ENCODE peak calls at places on chromosomes 12 and 14, in seven cellular contexts. D is testis; X is AG09309; M is psoas muscle; P is CD8-positive, alpha-beta T cell; H is sigmoid colon; I is cardiac fibroblast. B is an unnamed sample.

GRCh38 chr14:33958616-33959226 is 7.8 kb upstream of the EGLN3 start:
- DNase-seq in H (no peak), M (no peak), P (no peak), I (no peak), D (no peak), X (no peak), B (no peak)

GRCh38 chr12:124713041-124713435 is 145.6 kb upstream of the NCOR2 start:
- DNase-seq in H (peak), X (no peak), I (no peak), M (peak), P (no peak), D (peak), B (no peak)

GRCh38 chr12:121602766-121603165 is 21.9 kb upstream of the KDM2B start:
- DNase-seq in P (no peak), I (no peak), M (no peak), H (no peak), D (no peak), X (no peak), B (no peak)

GRCh38 chr14:50667491-50668007 is 557 bp downstream of the SAV1 start:
- DNase-seq in H (peak), M (no peak), D (peak), P (peak), I (no peak), X (no peak), B (no peak)

GRCh38 chr12:110107369-110108281 is 16.5 kb upstream of the IFT81 start:
- DNase-seq in H (peak), D (peak), X (peak), I (peak), M (peak), P (no peak), B (peak)

GRCh38 chr12:67482751-67483661 is 165.5 kb upstream of the DYRK2 start:
- DNase-seq in D (peak), H (peak), I (peak), P (peak), M (peak), X (peak), B (peak)

GRCh38 chr12:100404769-100405407 is 48.0 kb downstream of the SLC17A8 start:
- DNase-seq in I (peak), M (no peak), H (no peak), P (no peak), D (peak), X (peak), B (peak)

GRCh38 chr14:104699426-104699748 is 10.0 kb downstream of the INF2 start:
- DNase-seq in M (no peak), H (no peak), I (no peak), D (no peak), P (no peak), X (no peak), B (no peak)

GRCh38 chr12:120438495-120439198 is 734 bp downstream of the COX6A1 start:
- DNase-seq in X (no peak), H (no peak), D (no peak), P (no peak), M (no peak), I (no peak), B (no peak)

GRCh38 chr12:120760349-120761245 is 35.0 kb downstream of the ACADS start:
- DNase-seq in I (no peak), M (no peak), H (no peak), X (no peak), D (no peak), P (no peak), B (no peak)

DNA sequence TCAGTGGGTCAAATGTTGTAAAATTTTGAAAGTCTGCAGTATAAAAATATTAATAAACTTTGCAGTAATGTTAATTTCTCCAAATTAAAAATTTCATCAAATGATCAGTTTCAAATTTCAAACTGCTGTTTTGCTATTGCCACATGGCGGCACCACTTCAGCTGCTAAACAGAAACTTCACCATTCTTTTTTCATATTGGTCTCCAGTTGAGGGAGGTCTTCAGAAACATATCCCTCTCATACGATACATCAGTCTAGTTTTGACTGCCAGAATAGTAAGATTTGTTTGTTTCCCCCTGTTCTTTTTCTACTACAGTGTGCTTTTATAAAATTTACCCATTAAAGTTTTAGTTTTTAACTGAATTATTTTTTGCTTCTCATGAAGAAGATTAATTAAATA is 4.2 kb upstream of the TRHDE start:
- DNase-seq in H (no peak), P (no peak), I (no peak), M (no peak), D (no peak), X (no peak), B (no peak)
- TF ChIP-seq CTCF in H (no peak), P (no peak), I (peak), M (no peak), D (no peak), X (peak), B (peak)

DNA sequence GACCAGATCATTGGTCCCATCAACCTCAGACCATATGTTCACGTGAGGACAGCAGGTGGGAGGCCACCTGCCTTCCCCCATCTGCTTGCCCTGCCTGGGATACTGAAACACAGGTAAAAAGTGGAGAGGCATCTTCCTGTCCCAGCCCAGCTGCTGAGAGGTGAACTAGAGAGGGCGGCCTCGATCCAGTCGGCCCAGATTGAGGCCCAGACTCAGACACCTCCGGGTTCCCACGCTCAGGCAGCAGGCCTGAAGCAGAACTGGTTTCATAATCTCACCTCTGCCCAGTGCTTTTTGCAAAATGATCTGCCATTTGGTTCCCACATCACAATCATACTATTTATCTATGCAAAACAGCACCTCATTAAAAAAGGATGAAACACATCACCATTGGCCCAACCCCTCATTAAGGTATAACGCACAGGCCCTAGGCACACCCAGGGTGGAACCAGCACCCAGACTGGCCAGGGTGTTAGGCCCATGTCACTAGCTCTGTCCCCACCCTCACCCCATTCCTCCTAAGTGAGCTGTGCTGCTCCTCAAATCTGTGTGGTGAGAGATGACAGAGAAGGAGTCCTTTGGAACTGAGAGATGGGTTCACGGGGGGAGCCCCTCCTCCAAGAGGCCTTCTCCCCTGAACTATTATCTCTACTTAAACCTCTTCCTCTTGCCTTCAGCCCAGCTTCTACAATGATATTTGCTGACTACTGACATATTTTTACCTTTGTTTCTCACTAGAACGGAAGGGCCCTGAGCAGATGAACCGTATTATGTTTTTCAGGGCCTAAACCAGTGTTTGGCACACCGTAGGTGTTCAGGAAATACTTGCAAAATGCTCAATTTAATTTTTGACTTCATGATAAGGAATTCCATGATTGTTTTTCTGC is 81.1 kb downstream of the ZFP36L1 start:
- DNase-seq in P (no peak), M (no peak), I (no peak), D (no peak), H (peak), X (no peak), B (no peak)
- H3K4me3 ChIP-seq in P (no peak), M (no peak), I (no peak), D (no peak), H (no peak), X (no peak), B (no peak)

GRCh38 chr14:65604946-65605345 is 192.4 kb downstream of the FUT8 start:
- DNase-seq in X (no peak), M (no peak), H (no peak), D (no peak), I (peak), P (no peak), B (no peak)
- TF ChIP-seq CTCF in X (no peak), M (peak), H (no peak), D (no peak), I (peak), P (no peak), B (no peak)

GRCh38 chr12:34126805-34127204 is 104.5 kb downstream of the ALG10 start:
- DNase-seq in M (no peak), H (no peak), P (no peak), I (no peak), X (no peak), D (no peak), B (no peak)

GRCh38 chr12:34121360-34121759 is 99.1 kb downstream of the ALG10 start:
- DNase-seq in D (no peak), X (no peak), M (no peak), H (no peak), P (no peak), I (no peak), B (no peak)

GRCh38 chr12:34124608-34125007 is 102.3 kb downstream of the ALG10 start:
- DNase-seq in P (no peak), D (peak), H (no peak), I (no peak), X (no peak), M (no peak), B (no peak)

GRCh38 chr12:34126239-34126641 is 103.9 kb downstream of the ALG10 start:
- DNase-seq in P (no peak), D (no peak), X (no peak), M (no peak), H (no peak), I (no peak), B (no peak)
- H3K4me3 ChIP-seq in P (peak), D (no peak), X (peak), M (no peak), H (no peak), I (no peak), B (no peak)

GRCh38 chr14:22410497-22410896 is 178.5 kb downstream of the DAD1 start:
- DNase-seq in M (no peak), X (no peak), D (no peak), P (no peak), H (no peak), I (no peak), B (no peak)

GRCh38 chr14:22415633-22415959 is 173.4 kb downstream of the DAD1 start:
- DNase-seq in H (no peak), X (no peak), M (no peak), P (no peak), I (no peak), D (no peak), B (no peak)

GRCh38 chr14:22411398-22411797 is 177.6 kb downstream of the DAD1 start:
- DNase-seq in P (no peak), I (no peak), X (no peak), H (no peak), D (no peak), M (no peak), B (no peak)

GRCh38 chr14:22414876-22415632 is 174.0 kb downstream of the DAD1 start:
- DNase-seq in D (no peak), I (no peak), H (no peak), X (no peak), P (no peak), M (no peak), B (no peak)

GRCh38 chr14:22412936-22413411 is 176.1 kb downstream of the DAD1 start:
- DNase-seq in P (no peak), I (no peak), D (no peak), X (no peak), M (no peak), H (no peak), B (peak)
- TF ChIP-seq CTCF in P (no peak), I (no peak), D (no peak), X (no peak), M (no peak), H (no peak), B (no peak)